ENCODE peak calls at places on chromosomes 16 and 17, in four cellular contexts. One of them, this sample, is unnamed.

GRCh38 chr17:40331743-40332641 is 23.0 kb downstream of the RARA start:
- DNase-seq in astrocyte: peak
- DNase-seq in transverse colon: peak
- DNase-seq in cardiac muscle cell: peak
- DNase-seq in this sample: peak

GRCh38 chr16:87195190-87195589 is 122.0 kb downstream of the C16orf95 start:
- DNase-seq in astrocyte: no peak
- DNase-seq in transverse colon: no peak
- DNase-seq in cardiac muscle cell: no peak
- DNase-seq in this sample: no peak

GRCh38 chr16:83308414-83308813 is 499.4 kb upstream of the HSBP1 start:
- DNase-seq in astrocyte: peak
- DNase-seq in transverse colon: no peak
- DNase-seq in cardiac muscle cell: peak
- DNase-seq in this sample: no peak

GRCh38 chr17:10435096-10435495 is 13.3 kb upstream of the MYH8 start:
- DNase-seq in astrocyte: no peak
- DNase-seq in transverse colon: no peak
- DNase-seq in cardiac muscle cell: peak
- DNase-seq in this sample: no peak

GRCh38 chr17:63700528-63701441 is 860 bp upstream of the LIMD2 start:
- DNase-seq in astrocyte: peak
- DNase-seq in transverse colon: peak
- DNase-seq in cardiac muscle cell: peak
- DNase-seq in this sample: peak

GRCh38 chr16:63945805-63946204 is 1176.1 kb downstream of the CDH11 start:
- DNase-seq in astrocyte: peak
- DNase-seq in transverse colon: no peak
- DNase-seq in cardiac muscle cell: no peak
- DNase-seq in this sample: no peak

GRCh38 chr17:28398280-28398981 is 7.6 kb downstream of the SLC46A1 start:
- DNase-seq in astrocyte: no peak
- DNase-seq in transverse colon: no peak
- DNase-seq in cardiac muscle cell: no peak
- DNase-seq in this sample: no peak

GRCh38 chr17:4795168-4795567 is 796 bp upstream of the PSMB6 start:
- DNase-seq in astrocyte: no peak
- DNase-seq in transverse colon: no peak
- DNase-seq in cardiac muscle cell: no peak
- DNase-seq in this sample: no peak

GRCh38 chr17:37220609-37220953 is 155.2 kb upstream of the C17orf78 start:
- DNase-seq in astrocyte: no peak
- DNase-seq in transverse colon: peak
- DNase-seq in cardiac muscle cell: peak
- DNase-seq in this sample: no peak

GRCh38 chr17:1374426-1375177 is 25.4 kb downstream of the YWHAE start:
- DNase-seq in astrocyte: no peak
- DNase-seq in transverse colon: no peak
- DNase-seq in cardiac muscle cell: no peak
- DNase-seq in this sample: no peak

GRCh38 chr17:58215685-58216084 is 3.4 kb downstream of the MKS1 start:
- DNase-seq in astrocyte: no peak
- DNase-seq in transverse colon: no peak
- DNase-seq in cardiac muscle cell: no peak
- DNase-seq in this sample: no peak

GRCh38 chr16:15996432-15997109 is 47.2 kb downstream of the ABCC1 start:
- DNase-seq in astrocyte: peak
- DNase-seq in transverse colon: no peak
- DNase-seq in cardiac muscle cell: peak
- DNase-seq in this sample: no peak

GRCh38 chr17:28369684-28370034 is 448 bp downstream of the VTN start:
- DNase-seq in astrocyte: no peak
- DNase-seq in transverse colon: no peak
- DNase-seq in cardiac muscle cell: no peak
- DNase-seq in this sample: no peak

GRCh38 chr17:39753514-39754160 is 15.9 kb downstream of the GRB7 start:
- DNase-seq in astrocyte: no peak
- DNase-seq in transverse colon: peak
- DNase-seq in cardiac muscle cell: no peak
- DNase-seq in this sample: peak

GRCh38 chr16:30458561-30459394 is 13.1 kb upstream of the SEPHS2 start:
- DNase-seq in astrocyte: no peak
- DNase-seq in transverse colon: peak
- DNase-seq in cardiac muscle cell: no peak
- DNase-seq in this sample: peak

GRCh38 chr17:27855454-27855853 is 37.7 kb downstream of the LYRM9 start:
- DNase-seq in astrocyte: no peak
- DNase-seq in transverse colon: peak
- DNase-seq in cardiac muscle cell: no peak
- DNase-seq in this sample: no peak

DNA sequence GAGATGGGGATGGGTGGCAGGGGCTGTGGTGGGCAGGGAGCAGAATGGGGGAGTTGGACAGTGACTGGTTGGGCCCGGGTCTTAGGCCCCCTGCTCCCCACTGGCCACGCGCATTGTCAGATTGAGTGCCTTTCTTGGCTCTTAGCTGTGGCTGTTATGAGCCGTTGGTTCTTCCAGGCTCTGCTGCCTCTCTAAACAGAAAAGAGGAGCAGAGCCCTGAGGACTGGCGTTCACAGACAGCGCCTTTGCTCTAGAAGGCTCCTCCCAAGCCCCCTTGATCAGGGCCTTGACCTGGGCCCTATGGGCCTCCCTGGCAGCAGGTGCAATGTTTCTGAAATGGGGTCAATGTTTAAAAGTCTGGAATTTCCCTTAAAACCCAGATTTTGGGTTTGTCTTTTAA is 14.8 kb upstream of the NUDT16L1 start:
- DNase-seq in astrocyte: no peak
- DNase-seq in transverse colon: no peak
- DNase-seq in cardiac muscle cell: no peak
- DNase-seq in this sample: no peak
- TF ChIP-seq CTCF in astrocyte: no peak
- TF ChIP-seq CTCF in transverse colon: no peak
- TF ChIP-seq CTCF in cardiac muscle cell: no peak
- TF ChIP-seq CTCF in this sample: no peak

DNA sequence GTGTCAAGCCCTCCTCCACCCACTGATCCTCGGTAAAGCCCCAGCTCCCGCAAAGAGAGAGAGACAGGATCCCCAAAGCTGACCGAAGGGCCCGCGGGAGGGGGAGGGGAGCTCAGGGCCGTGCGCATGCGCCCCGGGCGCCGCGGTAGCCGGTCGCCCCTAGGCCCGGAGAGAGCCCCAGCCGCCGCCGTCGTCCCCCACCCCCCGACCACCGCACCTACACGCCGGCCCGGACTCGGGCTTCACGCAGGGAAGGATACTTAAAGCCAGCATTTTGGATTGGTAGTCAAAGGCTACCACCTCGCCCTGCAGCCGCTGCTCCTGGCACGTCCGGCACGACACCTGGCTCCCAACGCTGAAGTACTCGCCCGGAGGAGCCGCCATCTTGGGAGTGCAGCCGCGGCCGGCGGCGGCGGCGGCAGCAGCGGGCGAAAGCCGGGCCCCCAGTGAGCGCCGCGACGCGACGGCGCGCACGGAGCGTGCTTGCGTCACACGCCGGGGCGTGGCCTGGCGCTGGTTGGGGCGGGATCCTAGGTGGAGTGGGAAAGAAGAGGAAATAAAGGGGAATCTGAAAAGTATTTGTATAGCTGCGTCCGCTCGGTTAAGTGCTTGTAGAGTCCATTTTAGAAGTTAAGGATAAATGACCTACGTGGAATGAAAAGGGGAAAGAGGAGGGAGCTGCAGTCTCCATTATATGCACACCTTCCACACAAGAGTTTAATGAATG is at the start of gene LSM12:
- DNase-seq in astrocyte: peak
- DNase-seq in transverse colon: peak
- DNase-seq in cardiac muscle cell: peak
- DNase-seq in this sample: peak
- TF ChIP-seq CTCF in astrocyte: no peak
- TF ChIP-seq CTCF in transverse colon: no peak
- TF ChIP-seq CTCF in cardiac muscle cell: no peak
- TF ChIP-seq CTCF in this sample: no peak

DNA sequence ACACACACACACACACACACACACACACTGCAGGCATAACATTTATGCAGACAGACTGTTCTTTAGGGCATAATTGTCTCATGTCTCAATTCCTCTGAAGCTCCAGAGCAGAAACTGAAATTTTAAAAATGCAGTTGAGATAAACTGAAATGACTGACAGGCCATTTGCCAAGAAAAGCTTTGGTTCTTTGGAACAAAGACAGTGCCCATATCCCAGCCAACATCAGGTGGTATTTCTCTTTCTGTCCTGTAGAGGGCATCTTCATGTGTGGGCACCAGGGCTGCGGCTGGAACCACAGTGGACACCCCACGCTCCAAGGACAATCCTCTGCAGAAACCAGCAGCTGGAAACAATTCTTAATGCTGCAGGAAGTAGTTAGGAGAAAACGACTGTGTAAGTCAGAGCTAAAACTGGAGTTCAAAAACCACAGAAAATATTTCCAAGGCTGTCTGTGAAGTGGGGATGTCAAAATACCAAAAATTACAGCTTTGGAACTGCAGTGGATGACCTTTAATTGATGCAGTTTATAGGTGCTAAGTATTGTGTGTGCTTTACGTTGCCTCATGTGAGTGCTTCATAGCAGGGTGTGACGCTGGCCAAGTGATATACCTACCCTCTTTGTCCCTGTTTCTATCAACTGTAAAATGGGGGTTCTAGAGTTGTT is 10.6 kb upstream of the MEFV start:
- DNase-seq in astrocyte: peak
- DNase-seq in transverse colon: no peak
- DNase-seq in cardiac muscle cell: peak
- DNase-seq in this sample: no peak
- TF ChIP-seq CTCF in astrocyte: peak
- TF ChIP-seq CTCF in transverse colon: peak
- TF ChIP-seq CTCF in cardiac muscle cell: peak
- TF ChIP-seq CTCF in this sample: peak

DNA sequence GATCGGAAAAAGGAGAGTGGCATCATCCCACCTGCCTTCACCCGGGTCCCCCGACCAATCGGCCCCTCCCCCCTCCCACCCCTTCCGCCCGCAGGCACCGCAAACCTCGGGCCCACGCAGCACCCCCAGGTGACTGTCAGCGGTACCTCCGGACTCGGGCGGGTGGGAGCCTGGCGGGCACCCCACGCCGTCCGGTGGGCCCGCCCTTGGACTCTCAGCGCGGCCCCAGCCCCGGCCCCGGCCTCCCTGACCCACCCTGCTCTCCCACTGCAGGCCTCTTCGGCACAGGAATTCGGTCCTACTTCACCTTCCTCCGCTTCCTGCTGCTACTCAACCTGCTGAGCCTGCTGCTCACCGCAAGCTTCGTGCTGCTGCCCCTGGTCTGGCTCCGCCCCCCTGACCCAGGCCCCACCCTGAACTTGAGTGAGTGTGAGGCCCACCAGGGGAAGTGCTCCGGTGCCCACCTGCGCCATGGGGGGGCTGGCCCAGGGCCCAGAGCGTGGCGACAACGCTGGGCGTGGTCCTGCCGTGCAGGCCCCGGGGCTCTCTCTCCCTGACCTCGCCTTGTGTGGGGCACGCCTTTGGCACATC is 1.6 kb downstream of the TMC8 start:
- DNase-seq in astrocyte: no peak
- DNase-seq in transverse colon: peak
- DNase-seq in cardiac muscle cell: no peak
- DNase-seq in this sample: peak
- TF ChIP-seq CTCF in astrocyte: no peak
- TF ChIP-seq CTCF in transverse colon: no peak
- TF ChIP-seq CTCF in cardiac muscle cell: no peak
- TF ChIP-seq CTCF in this sample: no peak

DNA sequence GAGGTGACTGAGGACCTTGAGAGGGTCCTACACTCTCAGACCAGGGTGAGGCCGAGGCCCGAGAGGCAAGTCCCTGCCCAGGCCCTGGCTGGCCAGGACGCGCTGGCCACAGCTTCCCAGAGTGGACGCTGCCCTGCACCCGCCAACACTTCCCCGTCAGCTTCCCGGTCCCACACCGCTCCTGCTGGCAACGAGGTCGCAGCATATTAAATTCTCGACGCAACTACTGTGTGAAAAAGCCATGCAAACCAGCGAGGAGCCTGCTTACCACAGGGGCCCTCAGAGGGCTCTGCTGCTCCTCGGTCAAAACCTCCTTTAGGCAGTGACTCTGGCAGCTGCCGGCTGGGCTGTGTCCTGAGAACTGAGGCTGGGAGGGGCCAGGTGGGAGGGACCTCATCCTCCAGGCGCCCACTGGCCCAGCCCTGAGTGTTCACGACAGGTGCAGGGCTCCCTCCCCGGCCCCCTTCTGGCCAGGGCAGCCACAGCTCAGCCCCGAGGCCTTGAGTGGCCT is 2.1 kb upstream of the TEX19 start:
- DNase-seq in astrocyte: no peak
- DNase-seq in transverse colon: peak
- DNase-seq in cardiac muscle cell: no peak
- DNase-seq in this sample: peak
- TF ChIP-seq CTCF in astrocyte: no peak
- TF ChIP-seq CTCF in transverse colon: no peak
- TF ChIP-seq CTCF in cardiac muscle cell: no peak
- TF ChIP-seq CTCF in this sample: no peak

GRCh38 chr16:2464333-2464732 is 4.4 kb downstream of the TEDC2 start:
- DNase-seq in astrocyte: no peak
- DNase-seq in transverse colon: no peak
- DNase-seq in cardiac muscle cell: no peak
- DNase-seq in this sample: no peak

GRCh38 chr16:2467301-2468141 is 3.6 kb upstream of the NTN3 start:
- DNase-seq in astrocyte: peak
- DNase-seq in transverse colon: peak
- DNase-seq in cardiac muscle cell: peak
- DNase-seq in this sample: no peak

GRCh38 chr16:2468142-2468724 is 2.9 kb upstream of the NTN3 start:
- DNase-seq in astrocyte: no peak
- DNase-seq in transverse colon: no peak
- DNase-seq in cardiac muscle cell: no peak
- DNase-seq in this sample: no peak

GRCh38 chr16:2466667-2467300 is 4.3 kb upstream of the NTN3 start:
- DNase-seq in astrocyte: no peak
- DNase-seq in transverse colon: no peak
- DNase-seq in cardiac muscle cell: no peak
- DNase-seq in this sample: no peak

GRCh38 chr16:2465653-2466415 is 5.3 kb upstream of the NTN3 start:
- DNase-seq in astrocyte: no peak
- DNase-seq in transverse colon: no peak
- DNase-seq in cardiac muscle cell: no peak
- DNase-seq in this sample: no peak
- TF ChIP-seq CTCF in astrocyte: no peak
- TF ChIP-seq CTCF in transverse colon: no peak
- TF ChIP-seq CTCF in cardiac muscle cell: peak
- TF ChIP-seq CTCF in this sample: no peak